ENCODE peak calls at places on chromosome 3, in five cellular contexts. Z is suprapubic skin, S is nephron progenitor cell, M is body of pancreas, T is cardiac muscle cell. W is an unnamed sample.

GRCh38 chr3:123098411-123099330 is 31.8 kb downstream of the PDIA5 start:
- DNase-seq in Z (no peak), S (no peak), M (peak), T (peak), W (peak)

GRCh38 chr3:151863611-151864010 is 9.8 kb upstream of the SUCNR1 start:
- DNase-seq in Z (no peak), S (no peak), M (no peak), T (peak), W (no peak)

GRCh38 chr3:66555214-66555844 is 54.5 kb upstream of the LRIG1 start:
- DNase-seq in Z (no peak), S (no peak), M (no peak), T (no peak), W (no peak)

GRCh38 chr3:23444386-23444785 is 241.3 kb downstream of the UBE2E2 start:
- DNase-seq in Z (no peak), S (no peak), M (no peak), T (no peak), W (no peak)

GRCh38 chr3:149473991-149474819 is at the start of gene TM4SF4:
- DNase-seq in Z (no peak), S (no peak), M (no peak), T (no peak), W (no peak)

GRCh38 chr3:178778579-178778978 is 242.3 kb downstream of the KCNMB2 start:
- DNase-seq in Z (no peak), S (no peak), M (no peak), T (no peak), W (no peak)

GRCh38 chr3:189806171-189806951 is 175.2 kb downstream of the TP63 start:
- DNase-seq in Z (no peak), S (peak), M (no peak), T (peak), W (peak)

GRCh38 chr3:38226273-38226672 is 39.3 kb upstream of the SLC22A13 start:
- DNase-seq in Z (no peak), S (no peak), M (no peak), T (no peak), W (no peak)

GRCh38 chr3:71203727-71204488 is 379.6 kb downstream of the FOXP1 start:
- DNase-seq in Z (no peak), S (no peak), M (no peak), T (no peak), W (no peak)

GRCh38 chr3:62604746-62605351 is 231.5 kb upstream of the FEZF2 start:
- DNase-seq in Z (no peak), S (no peak), M (no peak), T (no peak), W (no peak)

GRCh38 chr3:139528281-139528680 is 11.3 kb downstream of the RBP1 start:
- DNase-seq in Z (no peak), S (no peak), M (peak), T (no peak), W (no peak)

GRCh38 chr3:33067484-33067883 is 29.5 kb downstream of the GLB1 start:
- DNase-seq in Z (no peak), S (no peak), M (no peak), T (peak), W (no peak)

GRCh38 chr3:184441202-184441900 is 61.5 kb downstream of the CHRD start:
- DNase-seq in Z (peak), S (no peak), M (no peak), T (no peak), W (no peak)

GRCh38 chr3:15064835-15065549 is at the start of gene MRPS25:
- DNase-seq in Z (peak), S (peak), M (peak), T (peak), W (peak)

GRCh38 chr3:25854635-25855034 is 64.7 kb downstream of the OXSM start:
- DNase-seq in Z (no peak), S (no peak), M (no peak), T (peak), W (no peak)

GRCh38 chr3:9689757-9690156 is 13.9 kb upstream of the CPNE9 start:
- DNase-seq in Z (no peak), S (no peak), M (no peak), T (no peak), W (no peak)

GRCh38 chr3:16841906-16842709 is 42.6 kb upstream of the PLCL2 start:
- DNase-seq in Z (peak), S (peak), M (peak), T (no peak), W (peak)

GRCh38 chr3:164064298-164064697 is 1014.0 kb downstream of the SI start:
- DNase-seq in Z (no peak), S (no peak), M (no peak), T (no peak), W (no peak)

GRCh38 chr3:41933154-41933676 is 28.7 kb downstream of the ULK4 start:
- DNase-seq in Z (no peak), S (no peak), M (no peak), T (peak), W (no peak)

GRCh38 chr3:84958495-84959469 is at the start of gene CADM2:
- DNase-seq in Z (peak), S (peak), M (peak), T (peak), W (peak)
- TF ChIP-seq CTCF in Z (peak), S (no peak), M (peak), T (no peak), W (peak)

DNA sequence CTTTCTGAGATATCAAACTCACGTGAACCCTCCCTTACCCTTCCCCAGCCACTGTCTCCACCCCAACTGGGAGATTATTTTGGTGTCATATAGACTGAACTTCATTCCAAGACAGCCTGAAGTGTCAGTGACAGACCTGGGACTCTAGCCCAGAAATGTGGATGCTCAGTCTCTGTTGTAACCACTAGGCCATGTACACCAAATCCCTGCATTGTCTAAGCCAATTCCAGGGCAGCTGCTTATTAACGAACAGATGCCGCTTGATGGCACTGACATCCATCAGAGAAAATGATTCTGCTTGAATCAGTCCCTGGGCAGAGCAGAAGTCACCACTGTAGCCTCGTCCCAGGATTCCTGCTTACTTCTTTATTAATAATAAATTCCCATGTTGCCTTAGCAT is 305.5 kb downstream of the GRM7 start:
- DNase-seq in Z (no peak), S (no peak), M (no peak), T (no peak), W (no peak)
- TF ChIP-seq CTCF in Z (no peak), S (no peak), M (no peak), T (no peak), W (no peak)

GRCh38 chr3:119322523-119323400 is 28.6 kb downstream of the ARHGAP31 start:
- DNase-seq in Z (peak), S (peak), M (peak), T (peak), W (peak)
- TF ChIP-seq CTCF in Z (no peak), S (peak), M (no peak), T (peak), W (peak)

DNA sequence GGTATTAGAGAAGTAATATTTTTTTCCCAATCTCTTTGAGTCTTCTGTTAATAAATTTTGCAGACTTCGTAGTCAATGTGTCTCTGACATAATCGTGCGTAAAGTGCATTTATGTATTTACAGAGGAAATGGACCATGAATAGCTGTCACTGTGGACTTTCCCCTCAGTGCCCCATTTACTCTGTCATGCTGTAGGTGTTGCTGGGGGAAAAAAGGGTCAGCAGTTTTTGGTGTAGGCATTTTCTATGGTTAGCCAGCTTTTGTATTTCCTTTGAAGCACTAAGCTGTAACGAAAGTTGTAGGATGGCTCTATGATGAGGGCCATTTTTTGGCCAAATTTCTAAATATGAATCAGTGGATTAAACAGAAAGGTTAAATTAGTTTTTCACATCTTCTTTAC is 598.4 kb downstream of the FGF12 start:
- DNase-seq in Z (no peak), S (no peak), M (no peak), T (no peak), W (no peak)
- TF ChIP-seq CTCF in Z (no peak), S (no peak), M (no peak), T (no peak), W (no peak)